ENCODE peak calls at places on chromosomes 6 and 20, in five cellular contexts. One of them, this sample, is unnamed.

GRCh38 chr6:134911532-134911931 is 38.4 kb downstream of the ALDH8A1 start:
- DNase-seq in NCI-H526: no peak
- DNase-seq in fibroblast of the aortic adventitia: peak; percentile 82
- DNase-seq in COR-L47: no peak
- DNase-seq in progenitor cell of endocrine pancreas: no peak
- DNase-seq in this sample: no peak

GRCh38 chr20:10671850-10672578 is 1.8 kb downstream of the JAG1 start:
- DNase-seq in NCI-H526: peak; percentile 58
- DNase-seq in fibroblast of the aortic adventitia: peak; percentile 73
- DNase-seq in COR-L47: peak; percentile 18
- DNase-seq in progenitor cell of endocrine pancreas: peak; percentile 25
- DNase-seq in this sample: no peak

GRCh38 chr6:2839195-2839981 is 2.3 kb downstream of the SERPINB1 start:
- DNase-seq in NCI-H526: peak; percentile 76
- DNase-seq in fibroblast of the aortic adventitia: peak; percentile 73
- DNase-seq in COR-L47: no peak
- DNase-seq in progenitor cell of endocrine pancreas: no peak
- DNase-seq in this sample: no peak

GRCh38 chr6:170405311-170405975 is 98.9 kb downstream of the FAM120B start:
- DNase-seq in NCI-H526: no peak
- DNase-seq in fibroblast of the aortic adventitia: peak; percentile 97
- DNase-seq in COR-L47: no peak
- DNase-seq in progenitor cell of endocrine pancreas: no peak
- DNase-seq in this sample: no peak

GRCh38 chr6:5764401-5764955 is 242.2 kb downstream of the NRN1 start:
- DNase-seq in NCI-H526: no peak
- DNase-seq in fibroblast of the aortic adventitia: peak; percentile 49
- DNase-seq in COR-L47: no peak
- DNase-seq in progenitor cell of endocrine pancreas: no peak
- DNase-seq in this sample: no peak

GRCh38 chr6:6221829-6222535 is 98.5 kb downstream of the F13A1 start:
- DNase-seq in NCI-H526: no peak
- DNase-seq in fibroblast of the aortic adventitia: no peak
- DNase-seq in COR-L47: no peak
- DNase-seq in progenitor cell of endocrine pancreas: no peak
- DNase-seq in this sample: no peak

GRCh38 chr20:19973920-19974620 is 43.1 kb upstream of the NAA20 start:
- DNase-seq in NCI-H526: no peak
- DNase-seq in fibroblast of the aortic adventitia: peak; percentile 88
- DNase-seq in COR-L47: no peak
- DNase-seq in progenitor cell of endocrine pancreas: no peak
- DNase-seq in this sample: no peak

GRCh38 chr20:24622856-24623255 is 153.4 kb downstream of the SYNDIG1 start:
- DNase-seq in NCI-H526: no peak
- DNase-seq in fibroblast of the aortic adventitia: no peak
- DNase-seq in COR-L47: no peak
- DNase-seq in progenitor cell of endocrine pancreas: no peak
- DNase-seq in this sample: no peak

GRCh38 chr20:62208805-62209755 is 11.0 kb downstream of the HRH3 start:
- DNase-seq in NCI-H526: peak; percentile 60
- DNase-seq in fibroblast of the aortic adventitia: no peak
- DNase-seq in COR-L47: no peak
- DNase-seq in progenitor cell of endocrine pancreas: no peak
- DNase-seq in this sample: no peak

GRCh38 chr6:1626481-1626880 is 16.8 kb downstream of the FOXC1 start:
- DNase-seq in NCI-H526: no peak
- DNase-seq in fibroblast of the aortic adventitia: peak; percentile 46
- DNase-seq in COR-L47: no peak
- DNase-seq in progenitor cell of endocrine pancreas: no peak
- DNase-seq in this sample: no peak

GRCh38 chr20:12970372-12970821 is 38.4 kb upstream of the SPTLC3 start:
- DNase-seq in NCI-H526: peak; percentile 71
- DNase-seq in fibroblast of the aortic adventitia: peak; percentile 79
- DNase-seq in COR-L47: peak; percentile 9
- DNase-seq in progenitor cell of endocrine pancreas: no peak
- DNase-seq in this sample: peak; percentile 15

GRCh38 chr6:52304917-52305316 is 20.4 kb upstream of the MCM3 start:
- DNase-seq in NCI-H526: no peak
- DNase-seq in fibroblast of the aortic adventitia: peak; percentile 64
- DNase-seq in COR-L47: no peak
- DNase-seq in progenitor cell of endocrine pancreas: no peak
- DNase-seq in this sample: no peak

GRCh38 chr20:10508060-10508459 is 73.0 kb downstream of the SLX4IP start:
- DNase-seq in NCI-H526: no peak
- DNase-seq in fibroblast of the aortic adventitia: peak; percentile 65
- DNase-seq in COR-L47: no peak
- DNase-seq in progenitor cell of endocrine pancreas: no peak
- DNase-seq in this sample: no peak

GRCh38 chr20:20571068-20571780 is 141.2 kb downstream of the RALGAPA2 start:
- DNase-seq in NCI-H526: peak; percentile 73
- DNase-seq in fibroblast of the aortic adventitia: no peak
- DNase-seq in COR-L47: no peak
- DNase-seq in progenitor cell of endocrine pancreas: no peak
- DNase-seq in this sample: no peak

GRCh38 chr6:77638129-77638830 is 14.6 kb upstream of the MEI4 start:
- DNase-seq in NCI-H526: no peak
- DNase-seq in fibroblast of the aortic adventitia: no peak
- DNase-seq in COR-L47: no peak
- DNase-seq in progenitor cell of endocrine pancreas: no peak
- DNase-seq in this sample: no peak

GRCh38 chr20:10619427-10619826 is 54.4 kb downstream of the JAG1 start:
- DNase-seq in NCI-H526: no peak
- DNase-seq in fibroblast of the aortic adventitia: peak; percentile 96
- DNase-seq in COR-L47: no peak
- DNase-seq in progenitor cell of endocrine pancreas: no peak
- DNase-seq in this sample: no peak

GRCh38 chr20:37518606-37519507 is 2.2 kb upstream of the NNAT start:
- DNase-seq in NCI-H526: no peak
- DNase-seq in fibroblast of the aortic adventitia: no peak
- DNase-seq in COR-L47: peak; percentile 45
- DNase-seq in progenitor cell of endocrine pancreas: no peak
- DNase-seq in this sample: no peak

GRCh38 chr6:31474871-31475286 is 23.1 kb upstream of the MICB start:
- DNase-seq in NCI-H526: peak; percentile 36
- DNase-seq in fibroblast of the aortic adventitia: no peak
- DNase-seq in COR-L47: no peak
- DNase-seq in progenitor cell of endocrine pancreas: no peak
- DNase-seq in this sample: no peak

GRCh38 chr6:74256387-74257180 is 560.6 kb downstream of the CD109 start:
- DNase-seq in NCI-H526: no peak
- DNase-seq in fibroblast of the aortic adventitia: no peak
- DNase-seq in COR-L47: no peak
- DNase-seq in progenitor cell of endocrine pancreas: no peak
- DNase-seq in this sample: no peak